ENCODE peak calls at places on chromosomes 7 and 10, in nine cellular contexts. X is CD8-positive, alpha-beta memory T cell; S is naive thymus-derived CD4-positive, alpha-beta T cell; Y is T-helper 2 cell; B is Peyer's patch; O is GM10248; W is NCI-H1436; L is psoas muscle; R is NCI-H345. P is an unnamed sample.

GRCh38 chr7:18384491-18385143 is 110.9 kb upstream of the HDAC9 start:
- DNase-seq in X (no peak), S (no peak), Y (no peak), B (no peak), O (no peak), W (no peak), L (no peak), R (peak), P (no peak)

GRCh38 chr7:92768501-92769360 is 67.6 kb downstream of the CDK6 start:
- DNase-seq in X (no peak), S (no peak), Y (peak), B (no peak), O (peak), W (peak), L (no peak), R (no peak), P (no peak)

GRCh38 chr10:113073549-113074189 is 123.6 kb downstream of the TCF7L2 start:
- DNase-seq in X (no peak), S (no peak), Y (no peak), B (no peak), O (no peak), W (no peak), L (peak), R (no peak), P (no peak)

GRCh38 chr7:12564996-12565764 is 5.3 kb upstream of the SCIN start:
- DNase-seq in X (no peak), S (no peak), Y (no peak), B (no peak), O (no peak), W (no peak), L (no peak), R (no peak), P (no peak)

GRCh38 chr10:50470798-50471582 is 152.8 kb downstream of the SGMS1 start:
- DNase-seq in X (no peak), S (no peak), Y (peak), B (no peak), O (no peak), W (no peak), L (no peak), R (no peak), P (peak)

GRCh38 chr10:11823989-11824346 is 812 bp downstream of the PROSER2 start:
- DNase-seq in X (no peak), S (peak), Y (no peak), B (no peak), O (no peak), W (no peak), L (no peak), R (no peak), P (no peak)

GRCh38 chr10:97849101-97849490 is 547 bp upstream of the GOLGA7B start:
- DNase-seq in X (no peak), S (peak), Y (peak), B (no peak), O (no peak), W (peak), L (no peak), R (peak), P (no peak)

GRCh38 chr7:46494026-46494425 is 573.0 kb upstream of the IGFBP3 start:
- DNase-seq in X (no peak), S (no peak), Y (no peak), B (no peak), O (no peak), W (no peak), L (no peak), R (no peak), P (no peak)

GRCh38 chr7:47103498-47104205 is 478.3 kb downstream of the TNS3 start:
- DNase-seq in X (no peak), S (no peak), Y (no peak), B (no peak), O (no peak), W (no peak), L (no peak), R (no peak), P (no peak)

GRCh38 chr10:95480102-95480900 is 80.9 kb downstream of the SORBS1 start:
- DNase-seq in X (no peak), S (no peak), Y (no peak), B (no peak), O (no peak), W (no peak), L (no peak), R (no peak), P (no peak)

GRCh38 chr10:110609592-110609991 is 34.5 kb upstream of the RBM20 start:
- DNase-seq in X (no peak), S (no peak), Y (no peak), B (no peak), O (no peak), W (peak), L (peak), R (peak), P (no peak)

GRCh38 chr10:63806330-63806729 is 285.1 kb downstream of the REEP3 start:
- DNase-seq in X (no peak), S (no peak), Y (no peak), B (no peak), O (no peak), W (no peak), L (no peak), R (no peak), P (no peak)

GRCh38 chr7:47782022-47782421 is 166.2 kb downstream of the PKD1L1 start:
- DNase-seq in X (no peak), S (no peak), Y (no peak), B (no peak), O (no peak), W (no peak), L (no peak), R (no peak), P (no peak)

GRCh38 chr7:23211542-23211941 is 29.7 kb downstream of the NUP42 start:
- DNase-seq in X (no peak), S (no peak), Y (no peak), B (no peak), O (no peak), W (no peak), L (no peak), R (no peak), P (no peak)

GRCh38 chr7:105876964-105877601 is 684 bp upstream of the ATXN7L1 start:
- DNase-seq in X (no peak), S (peak), Y (peak), B (no peak), O (no peak), W (peak), L (peak), R (peak), P (peak)

GRCh38 chr7:73343671-73344380 is 15.9 kb downstream of the FKBP6 start:
- DNase-seq in X (no peak), S (no peak), Y (no peak), B (no peak), O (no peak), W (no peak), L (no peak), R (no peak), P (no peak)

GRCh38 chr7:70497793-70498192 is 634.2 kb upstream of the GALNT17 start:
- DNase-seq in X (no peak), S (no peak), Y (no peak), B (no peak), O (no peak), W (no peak), L (no peak), R (no peak), P (no peak)

GRCh38 chr10:125370578-125370977 is 210.2 kb upstream of the CTBP2 start:
- DNase-seq in X (no peak), S (no peak), Y (no peak), B (no peak), O (no peak), W (no peak), L (no peak), R (no peak), P (no peak)

GRCh38 chr7:68904635-68905034 is 693.6 kb upstream of the AUTS2 start:
- DNase-seq in X (no peak), S (no peak), Y (no peak), B (no peak), O (no peak), W (no peak), L (no peak), R (no peak), P (no peak)

GRCh38 chr10:4332764-4333473 is 493.1 kb upstream of the AKR1E2 start:
- DNase-seq in X (no peak), S (no peak), Y (peak), B (no peak), O (no peak), W (no peak), L (no peak), R (no peak), P (no peak)

GRCh38 chr10:1410469-1411395 is 326.6 kb downstream of the ADARB2 start:
- DNase-seq in X (no peak), S (no peak), Y (no peak), B (no peak), O (no peak), W (no peak), L (no peak), R (no peak), P (no peak)

GRCh38 chr10:72375173-72375572 is 20.5 kb upstream of the DNAJB12 start:
- DNase-seq in X (no peak), S (no peak), Y (no peak), B (no peak), O (no peak), W (no peak), L (no peak), R (no peak), P (no peak)

GRCh38 chr7:40542982-40543741 is 408.4 kb downstream of the SUGCT start:
- DNase-seq in X (no peak), S (no peak), Y (no peak), B (no peak), O (no peak), W (no peak), L (no peak), R (no peak), P (no peak)

P was measured in prostate gland.